ENCODE peak calls at places on chromosomes 1 and 21, in eight cellular contexts. One of them, this sample, is unnamed.

GRCh38 chr1:109240158-109241152 is 8.9 kb upstream of the CELSR2 start:
- DNase-seq in stimulated activated CD4-positive, alpha-beta T cell treated with anti-CD3 and anti-CD28 coated beads, TNF-alpha, amount 100 ng/mL, for 48 hours: no peak
- DNase-seq in ACHN: no peak
- DNase-seq in activated CD4-positive, alpha-beta T cell treated with anti-CD3 and anti-CD28 coated beads, Interleukin-2, amount 10 ng/mL, durations not matched to agents 7 days and 5 days: peak; percentile 29
- DNase-seq in BJ: peak; percentile 21
- DNase-seq in anterior cingulate cortex: peak; percentile 59
- DNase-seq in tibial artery: no peak
- DNase-seq in GM04503: no peak
- DNase-seq in this sample: no peak

GRCh38 chr1:231714440-231714839 is 87.8 kb downstream of the DISC1 start:
- DNase-seq in anterior cingulate cortex: no peak
- DNase-seq in GM04503: no peak
- DNase-seq in stimulated activated CD4-positive, alpha-beta T cell treated with anti-CD3 and anti-CD28 coated beads, TNF-alpha, amount 100 ng/mL, for 48 hours: no peak
- DNase-seq in tibial artery: no peak
- DNase-seq in BJ: no peak
- DNase-seq in activated CD4-positive, alpha-beta T cell treated with anti-CD3 and anti-CD28 coated beads, Interleukin-2, amount 10 ng/mL, durations not matched to agents 7 days and 5 days: no peak
- DNase-seq in ACHN: no peak
- DNase-seq in this sample: no peak

GRCh38 chr1:222104661-222105392 is 362.9 kb upstream of the DUSP10 start:
- DNase-seq in tibial artery: no peak
- DNase-seq in GM04503: no peak
- DNase-seq in ACHN: no peak
- DNase-seq in activated CD4-positive, alpha-beta T cell treated with anti-CD3 and anti-CD28 coated beads, Interleukin-2, amount 10 ng/mL, durations not matched to agents 7 days and 5 days: no peak
- DNase-seq in BJ: no peak
- DNase-seq in stimulated activated CD4-positive, alpha-beta T cell treated with anti-CD3 and anti-CD28 coated beads, TNF-alpha, amount 100 ng/mL, for 48 hours: no peak
- DNase-seq in anterior cingulate cortex: no peak
- DNase-seq in this sample: no peak

GRCh38 chr21:28822882-28823335 is 169.8 kb downstream of the LTN1 start:
- DNase-seq in activated CD4-positive, alpha-beta T cell treated with anti-CD3 and anti-CD28 coated beads, Interleukin-2, amount 10 ng/mL, durations not matched to agents 7 days and 5 days: no peak
- DNase-seq in GM04503: peak; percentile 54
- DNase-seq in BJ: peak; percentile 80
- DNase-seq in stimulated activated CD4-positive, alpha-beta T cell treated with anti-CD3 and anti-CD28 coated beads, TNF-alpha, amount 100 ng/mL, for 48 hours: no peak
- DNase-seq in ACHN: no peak
- DNase-seq in anterior cingulate cortex: no peak
- DNase-seq in tibial artery: no peak
- DNase-seq in this sample: no peak

GRCh38 chr1:189986521-189986920 is 491.1 kb downstream of the BRINP3 start:
- DNase-seq in tibial artery: no peak
- DNase-seq in ACHN: no peak
- DNase-seq in anterior cingulate cortex: no peak
- DNase-seq in GM04503: no peak
- DNase-seq in activated CD4-positive, alpha-beta T cell treated with anti-CD3 and anti-CD28 coated beads, Interleukin-2, amount 10 ng/mL, durations not matched to agents 7 days and 5 days: no peak
- DNase-seq in BJ: no peak
- DNase-seq in stimulated activated CD4-positive, alpha-beta T cell treated with anti-CD3 and anti-CD28 coated beads, TNF-alpha, amount 100 ng/mL, for 48 hours: no peak
- DNase-seq in this sample: no peak

GRCh38 chr1:185679220-185679619 is 55.0 kb upstream of the HMCN1 start:
- DNase-seq in stimulated activated CD4-positive, alpha-beta T cell treated with anti-CD3 and anti-CD28 coated beads, TNF-alpha, amount 100 ng/mL, for 48 hours: no peak
- DNase-seq in activated CD4-positive, alpha-beta T cell treated with anti-CD3 and anti-CD28 coated beads, Interleukin-2, amount 10 ng/mL, durations not matched to agents 7 days and 5 days: no peak
- DNase-seq in tibial artery: no peak
- DNase-seq in GM04503: no peak
- DNase-seq in ACHN: no peak
- DNase-seq in anterior cingulate cortex: no peak
- DNase-seq in BJ: no peak
- DNase-seq in this sample: no peak

GRCh38 chr1:175493999-175494336 is 249.4 kb downstream of the TNR start:
- DNase-seq in anterior cingulate cortex: peak; percentile 71
- DNase-seq in activated CD4-positive, alpha-beta T cell treated with anti-CD3 and anti-CD28 coated beads, Interleukin-2, amount 10 ng/mL, durations not matched to agents 7 days and 5 days: no peak
- DNase-seq in ACHN: no peak
- DNase-seq in stimulated activated CD4-positive, alpha-beta T cell treated with anti-CD3 and anti-CD28 coated beads, TNF-alpha, amount 100 ng/mL, for 48 hours: no peak
- DNase-seq in tibial artery: no peak
- DNase-seq in GM04503: no peak
- DNase-seq in BJ: no peak
- DNase-seq in this sample: no peak

GRCh38 chr21:37607081-37607480 is 240.5 kb downstream of the DYRK1A start:
- DNase-seq in GM04503: no peak
- DNase-seq in stimulated activated CD4-positive, alpha-beta T cell treated with anti-CD3 and anti-CD28 coated beads, TNF-alpha, amount 100 ng/mL, for 48 hours: no peak
- DNase-seq in ACHN: no peak
- DNase-seq in tibial artery: no peak
- DNase-seq in BJ: no peak
- DNase-seq in anterior cingulate cortex: no peak
- DNase-seq in activated CD4-positive, alpha-beta T cell treated with anti-CD3 and anti-CD28 coated beads, Interleukin-2, amount 10 ng/mL, durations not matched to agents 7 days and 5 days: no peak
- DNase-seq in this sample: no peak